ENCODE peak calls at places on chromosomes 16 and 17, in seven cellular contexts. W, M, E, S, Z, R and Y are unnamed samples.
A peak's percentile ranks its signal among the peaks of the same experiment; 100 is the strongest.

GRCh38 chr17:79834575-79835469 is 4.4 kb downstream of the CBX4 start:
- DNase-seq in M (no peak), S (no peak), Z (no peak), W (no peak), R (no peak), E (no peak), Y (no peak)

GRCh38 chr16:23436992-23437391 is 16.0 kb downstream of the COG7 start:
- DNase-seq in Z (no peak), R (no peak), E (no peak), S (no peak), W (no peak), M (no peak), Y (no peak)

GRCh38 chr17:36731091-36731490 is 129.7 kb downstream of the MRM1 start:
- DNase-seq in M (no peak), E (no peak), Z (no peak), R (no peak), W (no peak), S (no peak), Y (no peak)

GRCh38 chr17:38710603-38710962 is 5.5 kb downstream of the MLLT6 start:
- DNase-seq in E (no peak), Z (no peak), R (no peak), M (no peak), W (no peak), S (no peak), Y (no peak)

GRCh38 chr16:87391324-87391949 is 699 bp upstream of the MAP1LC3B start:
- DNase-seq in S (peak; percentile 58), R (no peak), W (peak; percentile 33), Z (no peak), M (no peak), E (no peak), Y (no peak)

GRCh38 chr17:41061969-41062368 is 2.1 kb upstream of the KRTAP2-3 start:
- DNase-seq in R (peak; percentile 74), S (no peak), M (peak; percentile 23), E (no peak), Z (no peak), W (no peak), Y (peak; percentile 94)

GRCh38 chr16:50393461-50394214 is 24.9 kb upstream of the BRD7 start:
- DNase-seq in M (no peak), R (no peak), E (no peak), Z (no peak), S (no peak), W (no peak), Y (no peak)

GRCh38 chr17:58338907-58339774 is 10.5 kb upstream of the TSPOAP1 start:
- DNase-seq in Z (no peak), M (no peak), W (peak; percentile 17), R (no peak), S (no peak), E (no peak), Y (no peak)

GRCh38 chr17:80997471-80998387 is 6.1 kb downstream of the CHMP6 start:
- DNase-seq in S (no peak), M (no peak), R (no peak), Z (no peak), E (no peak), W (no peak), Y (peak; percentile 97)

GRCh38 chr17:72719582-72720493 is 372.6 kb downstream of the SLC39A11 start:
- DNase-seq in M (no peak), S (no peak), E (peak; percentile 3), Z (peak; percentile 11), R (no peak), W (no peak), Y (no peak)

GRCh38 chr17:80760501-80760900 is 215.9 kb downstream of the RPTOR start:
- DNase-seq in M (no peak), E (no peak), W (peak; percentile 82), Z (no peak), S (peak; percentile 77), R (peak; percentile 20), Y (no peak)

GRCh38 chr16:733382-734207 is 6.7 kb downstream of the HAGHL start:
- DNase-seq in R (no peak), M (no peak), E (no peak), Z (no peak), W (no peak), S (no peak), Y (no peak)

GRCh38 chr17:71405101-71405500 is 715.7 kb upstream of the SOX9 start:
- DNase-seq in Z (no peak), R (no peak), E (no peak), W (peak; percentile 64), S (no peak), M (no peak), Y (no peak)

GRCh38 chr16:30805056-30805369 is 18.0 kb upstream of the ZNF629 start:
- DNase-seq in Z (no peak), W (no peak), R (no peak), E (no peak), M (no peak), S (no peak), Y (no peak)

GRCh38 chr17:59165933-59166342 is 10.4 kb downstream of the PRR11 start:
- DNase-seq in W (peak; percentile 60), S (peak; percentile 47), R (no peak), M (peak; percentile 68), Z (peak; percentile 11), E (no peak), Y (no peak)

GRCh38 chr17:50954641-50955121 is 88.5 kb upstream of the TOB1 start:
- DNase-seq in R (no peak), W (no peak), Z (no peak), S (no peak), M (no peak), E (no peak), Y (no peak)

GRCh38 chr16:67530013-67530939 is 1.6 kb downstream of the RIPOR1 start:
- DNase-seq in S (peak; percentile 65), E (no peak), Z (no peak), W (peak; percentile 34), R (peak; percentile 69), M (no peak), Y (peak; percentile 70)

GRCh38 chr17:1713878-1714487 is 3.8 kb upstream of the TLCD2 start:
- DNase-seq in Z (no peak), E (no peak), W (peak; percentile 65), R (peak; percentile 67), M (peak; percentile 77), S (peak; percentile 54), Y (peak; percentile 31)

GRCh38 chr17:10842658-10843057 is 4.8 kb upstream of the PIRT start:
- DNase-seq in E (no peak), R (no peak), M (no peak), S (peak; percentile 84), Z (no peak), W (no peak), Y (no peak)

GRCh38 chr16:81505011-81505660 is 60.5 kb downstream of the CMIP start:
- DNase-seq in E (no peak), S (no peak), R (peak; percentile 90), W (peak; percentile 85), Z (no peak), M (no peak), Y (peak; percentile 17)

GRCh38 chr16:55169780-55170179 is 154.2 kb upstream of the IRX6 start:
- DNase-seq in S (no peak), E (no peak), Z (no peak), W (no peak), R (no peak), M (no peak), Y (no peak)

GRCh38 chr16:58862334-58863024 is 128.4 kb upstream of the GOT2 start:
- DNase-seq in E (no peak), W (no peak), S (no peak), Z (no peak), R (no peak), M (no peak), Y (no peak)

GRCh38 chr17:7042507-7043194 is 1.2 kb downstream of the SLC16A11 start:
- DNase-seq in S (no peak), E (no peak), M (no peak), Z (peak; percentile 32), W (no peak), R (no peak), Y (no peak)